ENCODE peak calls at places on chromosomes 4 and X, in four cellular contexts. I, M, F and D are unnamed samples.

GRCh38 chr4:189049682-189050081 is 891.0 kb upstream of the FRG1 start:
- DNase-seq in I (no peak), M (no peak), F (no peak), D (no peak)

GRCh38 chr4:151600432-151600831 is 160.4 kb downstream of the GATB start:
- DNase-seq in I (no peak), M (no peak), F (no peak), D (no peak)

GRCh38 chrX:18415386-18415785 is 10.0 kb upstream of the CDKL5 start:
- DNase-seq in I (no peak), M (no peak), F (no peak), D (no peak)

GRCh38 chr4:188960411-188961093 is 821.3 kb downstream of the TRIML1 start:
- DNase-seq in I (no peak), M (no peak), F (no peak), D (no peak)

GRCh38 chr4:45063701-45064100 is 337.3 kb upstream of the GNPDA2 start:
- DNase-seq in I (no peak), M (no peak), F (no peak), D (no peak)

GRCh38 chr4:112702892-112703291 is 65.9 kb downstream of the LARP7 start:
- DNase-seq in I (no peak), M (no peak), F (no peak), D (no peak)

GRCh38 chr4:74451214-74451661 is 6.3 kb downstream of the AREG start:
- DNase-seq in I (no peak), M (peak; percentile 44), F (no peak), D (peak; percentile 10)

GRCh38 chr4:156378053-156378665 is 424.5 kb upstream of the CTSO start:
- DNase-seq in I (no peak), M (no peak), F (no peak), D (no peak)

GRCh38 chr4:3393171-3393570 is 48.6 kb upstream of the HGFAC start:
- DNase-seq in I (no peak), M (no peak), F (no peak), D (no peak)

GRCh38 chr4:90444904-90445303 is 317.7 kb downstream of the CCSER1 start:
- DNase-seq in I (no peak), M (no peak), F (no peak), D (no peak)

GRCh38 chr4:183154701-183155391 is 55.8 kb downstream of the WWC2 start:
- DNase-seq in I (no peak), M (no peak), F (no peak), D (no peak)

GRCh38 chrX:12434493-12434892 is 296.2 kb downstream of the FRMPD4 start:
- DNase-seq in I (no peak), M (no peak), F (no peak), D (peak; percentile 4)

GRCh38 chr4:24273148-24273547 is 311.2 kb downstream of the DHX15 start:
- DNase-seq in I (no peak), M (no peak), F (no peak), D (no peak)

GRCh38 chrX:133005038-133005437 is 46.6 kb upstream of the HS6ST2 start:
- DNase-seq in I (no peak), M (peak; percentile 27), F (no peak), D (peak; percentile 37)

GRCh38 chr4:61068745-61069144 is 131.4 kb upstream of the ADGRL3 start:
- DNase-seq in I (no peak), M (no peak), F (no peak), D (no peak)

GRCh38 chr4:20203508-20203907 is 48.2 kb upstream of the SLIT2 start:
- DNase-seq in I (no peak), M (peak; percentile 72), F (no peak), D (no peak)

GRCh38 chrX:16445166-16445752 is 204.7 kb upstream of the S100G start:
- DNase-seq in I (peak; percentile 48), M (peak; percentile 26), F (peak; percentile 42), D (peak; percentile 44)

GRCh38 chr4:15963001-15963451 is at the start of gene FGFBP2:
- DNase-seq in I (peak; percentile 71), M (peak; percentile 70), F (peak; percentile 67), D (peak; percentile 82)

GRCh38 chr4:188198980-188199792 is 59.9 kb downstream of the TRIML1 start:
- DNase-seq in I (no peak), M (peak; percentile 32), F (no peak), D (no peak)

GRCh38 chrX:106415276-106415895 is 196.4 kb upstream of the RADX start:
- DNase-seq in I (no peak), M (peak; percentile 27), F (peak; percentile 5), D (peak; percentile 14)

GRCh38 chrX:87299563-87300160 is 217.9 kb upstream of the KLHL4 start:
- DNase-seq in I (no peak), M (peak; percentile 1), F (peak; percentile 7), D (no peak)

GRCh38 chr4:13888112-13888511 is 260.6 kb upstream of the BOD1L1 start:
- DNase-seq in I (no peak), M (peak; percentile 53), F (no peak), D (no peak)